ENCODE peak calls at places on chromosomes 1 and 21, in seven cellular contexts. Q is fibroblast of lung, X is PC-3, O is neural progenitor cell, E is IMR-90, W is mammary epithelial cell, I is K562. J is an unnamed sample. For H3K36me3, the result is how much of the 10 kb centered on the place peaks cover.

GRCh38 chr1:233569636-233570035 is 44.3 kb upstream of the KCNK1 start:
- DNase-seq in Q (peak), X (peak), O (no peak), E (no peak), W (peak), I (no peak), J (peak)

GRCh38 chr1:202589190-202589680 is 121.0 kb downstream of the SYT2 start:
- DNase-seq in Q (peak), X (peak), O (no peak), E (peak), W (peak), I (no peak), J (no peak)

GRCh38 chr1:6724517-6725141 is 23.0 kb upstream of the DNAJC11 start:
- DNase-seq in Q (peak), X (peak), O (no peak), E (peak), W (peak), I (no peak), J (no peak)

GRCh38 chr1:19336543-19336942 is 24.4 kb downstream of the SLC66A1 start:
- DNase-seq in Q (no peak), X (peak), O (no peak), E (peak), W (peak), I (no peak), J (no peak)

GRCh38 chr1:85344256-85344694 is 67.8 kb upstream of the BCL10 start:
- DNase-seq in Q (peak), X (peak), O (peak), E (peak), W (peak), I (no peak), J (no peak)

GRCh38 chr1:227945891-227946623 is 1.7 kb downstream of the WNT9A start:
- DNase-seq in Q (peak), X (peak), O (no peak), E (peak), W (peak), I (peak), J (no peak)

GRCh38 chr21:38955495-38955894 is 149.8 kb downstream of the ETS2 start:
- DNase-seq in Q (peak), X (peak), O (no peak), E (peak), W (peak), I (no peak), J (no peak)

GRCh38 chr21:24938592-24938991 is 668.7 kb downstream of the MRPL39 start:
- DNase-seq in Q (no peak), X (no peak), O (no peak), E (no peak), W (no peak), I (no peak), J (no peak)

GRCh38 chr1:84834419-84835064 is 58.5 kb downstream of the LPAR3 start:
- DNase-seq in Q (peak), X (peak), O (no peak), E (peak), W (peak), I (no peak), J (no peak)

GRCh38 chr21:39422468-39423241 is 22.9 kb downstream of the LCA5L start:
- DNase-seq in Q (no peak), X (peak), O (peak), E (no peak), W (no peak), I (no peak), J (no peak)

GRCh38 chr21:44702111-44702972 is 5.4 kb downstream of the KRTAP10-12 start:
- DNase-seq in Q (no peak), X (no peak), O (no peak), E (no peak), W (no peak), I (no peak), J (no peak)

GRCh38 chr1:150281221-150281757 is 1.1 kb upstream of the CIART start:
- DNase-seq in Q (peak), X (peak), O (peak), E (peak), W (peak), I (peak), J (no peak)

GRCh38 chr1:89635825-89636815 is 3.2 kb downstream of the LRRC8C start:
- DNase-seq in Q (peak), X (peak), O (no peak), E (peak), W (peak), I (no peak), J (no peak)

GRCh38 chr1:94332952-94333351 is 85.2 kb upstream of the ABCD3 start:
- DNase-seq in Q (peak), X (peak), O (no peak), E (peak), W (peak), I (no peak), J (no peak)

GRCh38 chr1:3500265-3500835 is 45.9 kb downstream of the ARHGEF16 start:
- DNase-seq in Q (no peak), X (no peak), O (no peak), E (no peak), W (no peak), I (peak), J (no peak)

GRCh38 chr1:85394130-85394529 is 70.8 kb downstream of the DDAH1 start:
- DNase-seq in Q (no peak), X (no peak), O (no peak), E (peak), W (no peak), I (no peak), J (no peak)

GRCh38 chr21:40504825-40505224 is 342.1 kb downstream of the DSCAM start:
- DNase-seq in Q (no peak), X (no peak), O (no peak), E (no peak), W (no peak), I (no peak), J (no peak)

GRCh38 chr1:207873055-207873890 is 37.7 kb downstream of the CD34 start:
- DNase-seq in Q (no peak), X (no peak), O (no peak), E (no peak), W (no peak), I (no peak), J (no peak)

GRCh38 chr21:44262338-44263048 is 796 bp upstream of the DNMT3L start:
- DNase-seq in Q (no peak), X (no peak), O (no peak), E (no peak), W (no peak), I (no peak), J (no peak)

GRCh38 chr1:228867093-228867950 is 132.0 kb downstream of the RHOU start:
- DNase-seq in Q (peak), X (no peak), O (no peak), E (peak), W (no peak), I (no peak), J (no peak)

GRCh38 chr1:189616893-189617292 is 860.8 kb downstream of the BRINP3 start:
- DNase-seq in Q (peak), X (peak), O (no peak), E (peak), W (peak), I (no peak), J (no peak)

GRCh38 chr1:42916839-42917495 is 41.7 kb downstream of the SLC2A1 start:
- DNase-seq in Q (no peak), X (no peak), O (no peak), E (no peak), W (no peak), I (no peak), J (no peak)

GRCh38 chr1:113540328-113540727 is 150.0 kb downstream of the MAGI3 start:
- DNase-seq in Q (no peak), X (no peak), O (no peak), E (no peak), W (no peak), I (no peak), J (no peak)

GRCh38 chr1:15515026-15515663 is 8.9 kb downstream of the CASP9 start:
- DNase-seq in Q (no peak), X (peak), O (no peak), E (no peak), W (no peak), I (no peak), J (no peak)

GRCh38 chr1:93701619-93702018 is 20.0 kb upstream of the BCAR3 start:
- DNase-seq in Q (peak), X (peak), O (no peak), E (peak), W (peak), I (no peak), J (no peak)

GRCh38 chr21:44485254-44485793 is 30.0 kb downstream of the LRRC3 start:
- DNase-seq in Q (peak), X (no peak), O (peak), E (peak), W (no peak), I (peak), J (no peak)

GRCh38 chr1:179090923-179091322 is 9.1 kb downstream of the TOR3A start:
- DNase-seq in Q (no peak), X (no peak), O (no peak), E (no peak), W (no peak), I (no peak), J (no peak)

GRCh38 chr1:179090522-179090921 is 8.7 kb downstream of the TOR3A start:
- DNase-seq in Q (no peak), X (no peak), O (no peak), E (no peak), W (no peak), I (no peak), J (no peak)

GRCh38 chr1:179092896-179093461 is 11.1 kb downstream of the TOR3A start:
- DNase-seq in Q (no peak), X (no peak), O (no peak), E (no peak), W (no peak), I (no peak), J (no peak)

GRCh38 chr1:179089827-179090482 is 8.1 kb downstream of the TOR3A start:
- DNase-seq in Q (no peak), X (no peak), O (no peak), E (no peak), W (no peak), I (no peak), J (no peak)

GRCh38 chr1:179091691-179092165 is 9.9 kb downstream of the TOR3A start:
- DNase-seq in Q (peak), X (no peak), O (no peak), E (peak), W (peak), I (no peak), J (no peak)
- H3K9ac ChIP-seq in Q (no peak), X (no peak), O (no peak), E (no peak), W (no peak), I (peak), J (no peak)

GRCh38 chr1:169321539-169321938 is 46.1 kb downstream of the NME7 start:
- DNase-seq in Q (peak), X (peak), O (no peak), E (peak), W (peak), I (no peak), J (no peak)
- H3K36me3 ChIP-seq in Q (under half), X (under half), O (under half), E (under half), W (under half), I (under half), J (under half)

GRCh38 chr1:235295902-235296350 is 32.1 kb downstream of the ARID4B start:
- DNase-seq in Q (peak), X (peak), O (no peak), E (peak), W (peak), I (no peak), J (no peak)

GRCh38 chr1:235297579-235297978 is 30.4 kb downstream of the ARID4B start:
- DNase-seq in Q (no peak), X (no peak), O (no peak), E (peak), W (peak), I (no peak), J (no peak)

GRCh38 chr1:235299514-235299858 is 28.5 kb downstream of the ARID4B start:
- DNase-seq in Q (no peak), X (no peak), O (no peak), E (no peak), W (no peak), I (no peak), J (no peak)

GRCh38 chr1:235298772-235299513 is 29.0 kb downstream of the ARID4B start:
- DNase-seq in Q (no peak), X (no peak), O (no peak), E (no peak), W (no peak), I (no peak), J (no peak)

GRCh38 chr1:235296729-235297128 is 31.2 kb downstream of the ARID4B start:
- DNase-seq in Q (no peak), X (no peak), O (no peak), E (no peak), W (no peak), I (no peak), J (no peak)
- H3K27ac ChIP-seq in Q (no peak), X (peak), O (no peak), E (no peak), W (no peak), I (peak), J (no peak)

DNA sequence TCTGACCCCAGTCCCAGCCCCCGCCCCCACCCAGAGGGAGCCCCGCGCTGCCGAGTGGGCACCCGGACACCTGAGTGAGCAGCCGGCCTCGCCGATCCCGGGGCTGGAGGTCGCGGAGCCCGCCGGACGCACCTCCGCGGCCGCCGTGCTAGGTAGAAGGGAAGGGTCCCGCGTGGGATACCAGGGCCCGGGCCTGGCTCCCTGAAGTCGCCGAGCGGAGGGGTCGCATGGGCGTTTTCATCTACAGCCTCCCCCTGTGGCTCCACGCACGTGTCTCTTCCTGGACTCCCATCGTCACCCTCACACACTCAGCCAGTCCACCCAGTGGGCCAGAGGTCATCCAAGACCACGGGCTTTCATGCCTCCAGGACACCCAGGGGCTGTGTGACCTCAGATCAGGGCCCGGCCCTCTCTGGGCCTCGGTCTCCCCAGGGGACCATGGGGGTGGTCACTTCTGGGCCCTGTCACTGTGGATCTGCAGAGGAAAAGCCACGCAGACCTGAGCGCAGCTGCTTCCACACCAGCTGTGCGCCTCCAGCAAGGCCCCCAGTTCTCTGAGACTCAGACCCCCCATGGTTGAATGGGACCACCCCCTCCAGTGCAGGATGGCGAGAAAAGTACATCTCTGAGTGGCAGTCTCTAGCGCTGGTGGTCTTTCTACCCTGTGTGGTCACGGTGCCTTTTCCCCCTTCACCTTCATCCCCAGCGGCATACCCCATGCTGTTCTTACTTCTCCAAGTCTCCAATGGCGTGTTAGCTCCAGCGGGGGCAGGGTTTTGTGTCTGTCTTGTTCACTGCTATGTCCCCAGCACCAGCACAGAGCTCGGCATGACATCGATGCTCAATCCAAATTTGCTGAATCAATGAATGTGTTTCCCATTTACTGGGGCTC is 574 bp upstream of the SDC3 start:
- DNase-seq in Q (no peak), X (no peak), O (peak), E (no peak), W (no peak), I (no peak), J (no peak)
- H3K9ac ChIP-seq in Q (peak), X (peak), O (no peak), E (peak), W (no peak), I (peak), J (no peak)

GRCh38 chr1:147605591-147605990 is 64.3 kb downstream of the BCL9 start:
- DNase-seq in Q (no peak), X (no peak), O (no peak), E (peak), W (no peak), I (no peak), J (no peak)
- H3K36me3 ChIP-seq in Q (under half), X (under half), O (under half), E (under half), W (under half), I (under half), J (under half)

J was measured in SK-N-MC.